ENCODE peak calls at places on chromosomes 12 and 14, in nine cellular contexts. Z is left ventricle myocardium inferior, K is fibroblast of lung, J is AG10803, X is cardiac muscle cell, U is dorsolateral prefrontal cortex, E is tibial nerve, V is ascending aorta, H is OCI-LY7. Q is an unnamed sample.

GRCh38 chr12:40663781-40664180 is 28.5 kb upstream of the CNTN1 start:
- DNase-seq in Z (no peak), K (no peak), J (no peak), X (no peak), U (no peak), E (no peak), V (no peak), H (no peak), Q (no peak)

GRCh38 chr14:55713496-55713895 is 133.5 kb downstream of the KTN1 start:
- DNase-seq in Z (no peak), K (no peak), J (no peak), X (no peak), U (no peak), E (no peak), V (no peak), H (no peak), Q (no peak)

GRCh38 chr14:105891631-105892452 is 365.5 kb downstream of the TMEM121 start:
- DNase-seq in Z (peak), K (no peak), J (no peak), X (no peak), U (no peak), E (no peak), V (peak), H (no peak), Q (no peak)

GRCh38 chr14:37681486-37681885 is 86.1 kb downstream of the TTC6 start:
- DNase-seq in Z (no peak), K (no peak), J (no peak), X (no peak), U (no peak), E (no peak), V (no peak), H (no peak), Q (no peak)

GRCh38 chr12:32284561-32284960 is 114.8 kb upstream of the FGD4 start:
- DNase-seq in Z (no peak), K (peak), J (no peak), X (no peak), U (no peak), E (no peak), V (no peak), H (no peak), Q (no peak)

GRCh38 chr14:68146812-68147211 is 327.2 kb downstream of the RAD51B start:
- DNase-seq in Z (no peak), K (peak), J (peak), X (no peak), U (no peak), E (peak), V (no peak), H (no peak), Q (peak)

GRCh38 chr14:92897922-92898599 is 24.9 kb upstream of the CHGA start:
- DNase-seq in Z (no peak), K (no peak), J (no peak), X (no peak), U (no peak), E (no peak), V (no peak), H (no peak), Q (no peak)

GRCh38 chr12:43406797-43407196 is 145.2 kb downstream of the ADAMTS20 start:
- DNase-seq in Z (no peak), K (no peak), J (no peak), X (no peak), U (no peak), E (no peak), V (no peak), H (no peak), Q (no peak)

GRCh38 chr14:100025111-100025510 is 40.1 kb upstream of the EVL start:
- DNase-seq in Z (no peak), K (peak), J (peak), X (peak), U (no peak), E (no peak), V (no peak), H (peak), Q (peak)

GRCh38 chr14:63050694-63051093 is 5.4 kb upstream of the KCNH5 start:
- DNase-seq in Z (no peak), K (no peak), J (no peak), X (no peak), U (no peak), E (no peak), V (no peak), H (no peak), Q (no peak)

DNA sequence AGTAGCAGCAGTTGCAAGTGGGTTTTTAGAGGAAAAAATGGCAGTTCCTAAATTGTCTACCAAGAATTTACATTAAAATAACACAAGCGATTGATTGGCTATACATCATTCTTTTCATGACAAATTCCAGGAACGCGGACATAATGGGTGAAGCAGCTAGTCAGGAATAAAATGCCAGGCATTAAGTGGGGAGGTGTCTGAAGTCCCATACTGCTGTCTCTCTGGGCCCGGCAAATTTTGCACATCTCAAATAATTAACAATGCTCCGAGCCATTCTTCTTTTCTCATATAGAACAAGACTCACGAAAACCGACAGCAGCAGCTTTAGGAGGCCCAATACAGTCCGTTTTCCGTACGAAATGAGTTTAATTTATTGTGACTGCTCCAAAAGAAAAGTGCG is 696 bp downstream of the RPL36AL start:
- DNase-seq in Z (no peak), K (no peak), J (no peak), X (no peak), U (no peak), E (no peak), V (no peak), H (no peak), Q (no peak)
- H3K4me3 ChIP-seq in Z (peak), K (peak), J (peak), X (peak), U (peak), E (peak), V (peak), H (peak), Q (peak)

DNA sequence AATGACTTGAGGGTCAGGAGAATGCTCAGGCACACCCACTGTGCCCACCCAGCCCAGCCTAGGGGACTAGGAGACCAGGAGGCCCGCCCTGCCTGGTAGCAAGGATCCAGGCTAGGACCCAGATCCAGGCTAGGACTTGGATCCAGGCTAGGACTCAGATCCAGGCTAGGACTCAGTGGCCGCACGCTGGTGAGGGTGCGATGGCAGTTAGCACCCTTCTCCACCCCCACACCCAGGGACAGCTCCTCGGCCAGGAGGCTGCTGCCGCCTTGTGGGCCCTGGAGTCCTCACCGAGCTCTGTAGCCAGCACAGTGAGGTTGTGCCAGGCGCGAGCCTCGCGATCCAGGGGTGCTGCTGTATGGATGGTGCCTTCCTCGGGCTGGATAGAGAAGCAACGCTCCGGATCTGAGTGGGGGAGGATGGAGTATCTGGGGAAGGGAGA is 5.1 kb downstream of the CDH24 start:
- DNase-seq in Z (no peak), K (no peak), J (no peak), X (peak), U (peak), E (no peak), V (no peak), H (no peak), Q (no peak)
- TF ChIP-seq CTCF in Z (peak), K (no peak), J (peak), X (peak), U (peak), E (no peak), V (no peak), H (no peak), Q (peak)

GRCh38 chr14:73227812-73228781 is 9.2 kb upstream of the PAPLN start:
- DNase-seq in Z (peak), K (peak), J (peak), X (no peak), U (no peak), E (peak), V (no peak), H (no peak), Q (peak)
- H3K4me3 ChIP-seq in Z (no peak), K (peak), J (no peak), X (no peak), U (no peak), E (no peak), V (peak), H (no peak), Q (no peak)

DNA sequence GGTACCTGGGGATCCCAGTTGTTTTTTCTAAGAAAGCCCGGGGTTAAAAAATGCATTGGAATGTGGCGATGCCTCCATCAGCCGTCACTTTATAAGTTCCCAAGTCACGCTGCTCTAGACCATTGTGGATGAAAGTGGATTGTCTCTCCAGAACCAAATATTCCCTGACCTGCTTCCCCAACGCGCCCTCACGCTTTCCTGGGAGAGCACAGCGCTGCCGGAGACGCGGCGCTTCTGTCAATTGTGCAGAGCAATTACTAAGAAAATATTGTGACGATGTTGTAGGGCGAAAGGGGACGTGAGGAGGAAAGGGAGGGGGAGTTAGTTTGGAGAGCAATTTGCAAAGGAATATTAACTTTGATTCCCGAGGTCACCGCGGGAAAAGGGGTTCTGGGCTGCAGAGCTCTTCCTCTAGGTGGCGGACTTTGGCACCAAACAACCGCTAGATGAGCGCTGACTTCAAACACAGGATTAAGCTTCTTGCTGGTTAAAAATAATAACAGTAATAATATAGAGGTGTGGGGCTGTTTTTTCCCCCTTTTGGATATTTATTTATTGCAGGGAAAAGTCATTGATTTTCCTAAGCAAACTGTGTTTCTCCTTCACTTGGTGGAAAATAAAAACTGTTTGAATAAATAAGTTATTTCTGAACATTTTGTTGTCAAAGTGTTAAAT is 9.6 kb upstream of the FOXG1 start:
- DNase-seq in Z (no peak), K (peak), J (peak), X (peak), U (peak), E (no peak), V (no peak), H (peak), Q (peak)
- TF ChIP-seq CTCF in Z (peak), K (peak), J (peak), X (peak), U (peak), E (peak), V (peak), H (peak), Q (peak)

DNA sequence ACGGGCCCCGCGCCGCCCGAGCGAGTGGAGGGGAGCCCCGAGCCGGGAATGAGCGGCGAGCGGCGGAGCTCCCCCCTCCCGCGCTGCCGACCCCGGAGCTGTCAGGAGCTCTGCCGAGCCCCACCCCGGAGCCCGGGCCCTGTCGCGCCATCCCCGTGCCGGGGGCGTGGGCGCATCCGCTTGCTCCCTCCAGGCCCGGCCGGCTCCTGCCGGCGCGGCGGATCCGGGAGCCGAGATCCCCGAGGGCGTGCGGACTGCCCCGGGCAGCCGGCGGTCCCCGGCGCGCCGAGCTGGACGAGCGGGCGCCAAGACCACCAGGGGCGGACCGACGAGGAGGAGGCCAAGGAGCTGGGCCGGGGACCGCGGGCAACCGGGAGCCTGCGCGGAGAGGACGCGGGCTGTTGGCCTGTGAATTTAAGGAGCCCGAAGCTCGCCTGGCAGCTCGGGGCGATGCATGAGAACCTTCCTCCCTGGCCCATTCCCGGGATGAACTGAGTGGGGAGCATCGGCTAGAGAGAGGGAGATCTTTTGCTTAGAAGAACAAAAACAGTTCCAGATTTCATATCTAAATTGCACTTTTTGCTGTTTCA is 2.0 kb downstream of the PTHLH start:
- DNase-seq in Z (no peak), K (peak), J (peak), X (peak), U (no peak), E (peak), V (no peak), H (no peak), Q (peak)
- H3K4me3 ChIP-seq in Z (peak), K (peak), J (peak), X (peak), U (peak), E (peak), V (peak), H (no peak), Q (peak)

GRCh38 chr14:85599939-85600338 is 70.0 kb downstream of the FLRT2 start:
- DNase-seq in Z (no peak), K (peak), J (peak), X (no peak), U (no peak), E (no peak), V (no peak), H (no peak), Q (peak)
- TF ChIP-seq CTCF in Z (no peak), K (no peak), J (no peak), X (no peak), U (no peak), E (no peak), V (no peak), H (no peak), Q (no peak)

GRCh38 chr12:53968214-53969127 is 4.5 kb upstream of the HOXC11 start:
- DNase-seq in Z (no peak), K (no peak), J (no peak), X (no peak), U (no peak), E (no peak), V (no peak), H (no peak), Q (peak)
- H3K4me3 ChIP-seq in Z (no peak), K (no peak), J (no peak), X (no peak), U (no peak), E (no peak), V (no peak), H (no peak), Q (peak)

Q was measured in foreskin fibroblast.